ENCODE peak calls at places on chromosomes 2 and 18, in nine cellular contexts. L is mesendoderm; J is CD8-positive, alpha-beta memory T cell; Q is sigmoid colon; C is cardiac muscle cell; E is foreskin fibroblast; B is heart right ventricle; O is left lung; W is ascending aorta. A is an unnamed sample.
A peak's percentile ranks its signal among the peaks of the same experiment; 100 is the strongest.

GRCh38 chr2:123500988-123501387 is 524.1 kb upstream of the CNTNAP5 start:
- DNase-seq in W (no peak), E (no peak), C (no peak), L (no peak), O (no peak), Q (no peak), J (no peak), B (no peak), A (no peak)

GRCh38 chr2:67463810-67464209 is 66.7 kb downstream of the ETAA1 start:
- DNase-seq in E (no peak), Q (no peak), L (no peak), O (no peak), W (no peak), J (no peak), C (no peak), B (no peak), A (no peak)

GRCh38 chr2:20185176-20186022 is 39.5 kb downstream of the SDC1 start:
- DNase-seq in W (no peak), J (no peak), Q (no peak), B (no peak), O (peak; percentile 67), C (peak; percentile 56), E (no peak), L (no peak), A (no peak)

GRCh38 chr2:201264472-201265173 is 4.3 kb downstream of the CASP8 start:
- DNase-seq in W (no peak), B (peak; percentile 8), E (no peak), L (no peak), O (no peak), Q (no peak), J (no peak), C (no peak), A (no peak)

GRCh38 chr18:6737833-6738232 is 8.3 kb downstream of the ARHGAP28 start:
- DNase-seq in B (no peak), C (no peak), W (no peak), Q (no peak), L (no peak), O (no peak), E (no peak), J (no peak), A (no peak)

GRCh38 chr2:72789241-72789640 is 36.6 kb downstream of the EXOC6B start:
- DNase-seq in Q (no peak), B (no peak), C (no peak), L (no peak), J (no peak), W (no peak), E (peak; percentile 4), O (no peak), A (no peak)

GRCh38 chr2:18991177-18992168 is 366.9 kb downstream of the OSR1 start:
- DNase-seq in Q (peak; percentile 75), C (peak; percentile 91), J (no peak), O (peak; percentile 41), E (peak; percentile 82), W (peak; percentile 79), L (peak; percentile 42), B (peak; percentile 9), A (no peak)

GRCh38 chr2:140621963-140622362 is 1508.9 kb downstream of the LRP1B start:
- DNase-seq in W (no peak), J (no peak), E (no peak), B (no peak), O (no peak), Q (no peak), L (no peak), C (no peak), A (no peak)

GRCh38 chr2:170973492-170974303 is 44.6 kb downstream of the GORASP2 start:
- DNase-seq in Q (peak; percentile 92), B (peak; percentile 84), E (peak; percentile 93), W (peak; percentile 90), L (peak; percentile 72), O (peak; percentile 82), J (peak; percentile 92), C (peak; percentile 86), A (peak; percentile 84)

GRCh38 chr2:227335713-227336112 is 10.7 kb downstream of the MFF start:
- DNase-seq in O (no peak), W (no peak), L (no peak), E (no peak), C (peak; percentile 33), B (no peak), Q (no peak), J (no peak), A (no peak)

GRCh38 chr2:44716131-44716530 is 225.4 kb upstream of the SIX3 start:
- DNase-seq in O (no peak), E (peak; percentile 34), W (no peak), C (no peak), B (no peak), J (no peak), L (no peak), Q (no peak), A (no peak)

GRCh38 chr18:75390854-75391253 is 36.6 kb downstream of the SMIM21 start:
- DNase-seq in Q (no peak), C (no peak), W (no peak), L (no peak), B (no peak), E (no peak), J (no peak), O (no peak), A (no peak)

GRCh38 chr2:230631470-230631869 is 81.2 kb upstream of the CAB39 start:
- DNase-seq in J (no peak), B (no peak), L (no peak), Q (no peak), O (no peak), W (no peak), C (no peak), E (no peak), A (no peak)

GRCh38 chr2:6863792-6864191 is 1.9 kb downstream of the CMPK2 start:
- DNase-seq in O (no peak), L (no peak), C (no peak), J (no peak), B (peak; percentile 61), W (no peak), Q (peak; percentile 59), E (peak; percentile 4), A (no peak)

GRCh38 chr2:790634-791245 is 113.5 kb upstream of the TMEM18 start:
- DNase-seq in W (no peak), B (no peak), Q (no peak), O (no peak), J (no peak), E (no peak), C (no peak), L (no peak), A (no peak)

GRCh38 chr2:793236-793635 is 116.0 kb upstream of the TMEM18 start:
- DNase-seq in Q (no peak), J (no peak), L (no peak), E (no peak), C (no peak), W (no peak), O (no peak), B (no peak), A (no peak)

GRCh38 chr2:794554-795244 is 117.5 kb upstream of the TMEM18 start:
- DNase-seq in L (no peak), Q (no peak), B (no peak), E (no peak), O (no peak), W (no peak), C (no peak), J (no peak), A (no peak)

GRCh38 chr2:790081-790480 is 112.9 kb upstream of the TMEM18 start:
- DNase-seq in L (no peak), W (no peak), O (no peak), J (no peak), E (no peak), Q (no peak), B (no peak), C (no peak), A (no peak)

GRCh38 chr2:792687-793086 is 115.5 kb upstream of the TMEM18 start:
- DNase-seq in B (no peak), E (no peak), L (no peak), Q (no peak), O (no peak), J (no peak), W (no peak), C (no peak), A (no peak)
- H3K4me3 ChIP-seq in B (no peak overlapping the region), E (no peak overlapping the region), L (no peak overlapping the region), Q (no peak overlapping the region), O (no peak overlapping the region), J (no peak overlapping the region), W (no peak overlapping the region), C (no peak overlapping the region), A (no peak overlapping the region)

GRCh38 chr2:240959941-240960308 is 38.5 kb upstream of the SNED1 start:
- DNase-seq in W (peak; percentile 58), Q (peak; percentile 59), J (no peak), B (no peak), E (no peak), O (peak; percentile 31), L (no peak), C (no peak), A (no peak)
- H3K4me3 ChIP-seq in W (no peak overlapping the region), Q (no peak overlapping the region), J (no peak overlapping the region), B (no peak overlapping the region), E (no peak overlapping the region), O (no peak overlapping the region), L (no peak overlapping the region), C (no peak overlapping the region), A (no peak overlapping the region)

DNA sequence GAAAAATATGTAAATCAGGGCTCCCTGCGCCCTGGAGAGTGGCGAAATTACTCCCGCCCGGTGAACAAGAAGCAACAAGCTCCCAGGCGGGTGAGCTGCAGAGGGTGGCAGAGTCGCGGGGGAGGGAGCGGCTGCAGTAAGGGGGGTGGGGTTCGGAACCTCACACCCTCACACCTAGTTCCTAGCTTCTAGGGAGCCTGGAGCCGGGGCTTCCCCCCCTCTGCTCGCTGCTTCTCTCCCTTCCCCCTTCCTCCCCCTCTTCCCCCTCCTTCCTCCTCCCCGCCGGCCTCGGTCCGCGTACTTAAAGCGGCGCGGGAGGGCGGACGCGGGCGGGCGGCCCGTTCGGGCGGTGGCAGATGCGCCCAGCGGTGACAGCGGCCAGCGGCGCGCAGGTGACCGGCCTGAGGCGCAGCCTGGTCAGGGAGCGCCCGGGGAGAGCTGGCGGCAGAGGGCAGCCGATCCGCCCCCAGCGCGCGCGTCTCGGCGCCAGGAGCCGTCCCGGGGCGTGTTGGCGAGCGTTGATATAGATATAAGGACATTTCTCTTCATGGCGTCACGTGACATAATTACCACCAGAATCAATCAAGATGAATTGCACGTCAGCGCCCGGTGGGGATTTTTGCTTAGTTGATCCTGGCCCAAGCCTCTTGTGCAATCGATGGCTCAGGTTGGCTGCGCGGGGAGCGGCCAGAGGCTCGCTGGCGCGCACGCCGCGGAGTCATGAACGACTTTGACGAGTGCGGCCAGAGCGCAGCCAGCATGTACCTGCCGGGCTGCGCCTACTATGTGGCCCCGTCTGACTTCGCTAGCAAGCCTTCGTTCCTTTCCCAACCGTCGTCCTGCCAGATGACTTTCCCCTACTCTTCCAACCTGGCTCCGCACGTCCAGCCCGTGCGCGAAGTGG is at the start of gene HOXD11:
- DNase-seq in J (no peak), B (no peak), W (peak; percentile 63), C (peak; percentile 28), L (peak; percentile 75), O (no peak), Q (peak; percentile 92), E (peak; percentile 68), A (no peak)
- H3K4me3 ChIP-seq in J (no peak within 1 kb of the TSS), B (peak within 1 kb of the TSS; percentile 12), W (peak within 1 kb of the TSS; percentile 52), C (peak within 1 kb of the TSS; percentile 13), L (no peak within 1 kb of the TSS), O (no peak within 1 kb of the TSS), Q (peak within 1 kb of the TSS; percentile 59), E (peak within 1 kb of the TSS; percentile 75), A (peak within 1 kb of the TSS; percentile 32)

GRCh38 chr2:239223330-239224248 is 177.2 kb downstream of the HDAC4 start:
- DNase-seq in B (peak; percentile 40), L (no peak), E (peak; percentile 65), C (peak; percentile 81), J (no peak), O (no peak), W (peak; percentile 87), Q (peak; percentile 83), A (no peak)
- H3K4me3 ChIP-seq in B (no peak overlapping the region), L (no peak overlapping the region), E (no peak overlapping the region), C (no peak overlapping the region), J (no peak overlapping the region), O (no peak overlapping the region), W (peak overlapping the region; percentile 55), Q (no peak overlapping the region), A (no peak overlapping the region)

A was measured in effector memory CD4-positive, alpha-beta T cell.